ENCODE peak calls at places on chromosomes 6 and 20, in five cellular contexts. One of them, this sample, is unnamed.

GRCh38 chr6:24749292-24749691 is 25.4 kb upstream of the GMNN start:
- DNase-seq in GM12878: no peak
- DNase-seq in K562: no peak
- DNase-seq in HepG2: no peak
- DNase-seq in GM12892: no peak
- DNase-seq in this sample: no peak

GRCh38 chr6:118580585-118581419 is 32.7 kb downstream of the PLN start:
- DNase-seq in GM12878: no peak
- DNase-seq in K562: peak; percentile 72
- DNase-seq in HepG2: peak; percentile 75
- DNase-seq in GM12892: peak; percentile 7
- DNase-seq in this sample: peak; percentile 12

GRCh38 chr6:16167219-16167618 is 38.3 kb downstream of the MYLIP start:
- DNase-seq in GM12878: no peak
- DNase-seq in K562: no peak
- DNase-seq in HepG2: no peak
- DNase-seq in GM12892: no peak
- DNase-seq in this sample: no peak

GRCh38 chr6:165920896-165921671 is 246.6 kb downstream of the TBXT start:
- DNase-seq in GM12878: no peak
- DNase-seq in K562: no peak
- DNase-seq in HepG2: no peak
- DNase-seq in GM12892: no peak
- DNase-seq in this sample: no peak

GRCh38 chr6:165181951-165182414 is 127.4 kb downstream of the C6orf118 start:
- DNase-seq in GM12878: no peak
- DNase-seq in K562: no peak
- DNase-seq in HepG2: no peak
- DNase-seq in GM12892: no peak
- DNase-seq in this sample: no peak

GRCh38 chr20:891121-892080 is 24.7 kb downstream of the ANGPT4 start:
- DNase-seq in GM12878: peak; percentile 37
- DNase-seq in K562: no peak
- DNase-seq in HepG2: no peak
- DNase-seq in GM12892: no peak
- DNase-seq in this sample: no peak

GRCh38 chr6:89970609-89971337 is 76.5 kb downstream of the GJA10 start:
- DNase-seq in GM12878: no peak
- DNase-seq in K562: peak; percentile 69
- DNase-seq in HepG2: peak; percentile 37
- DNase-seq in GM12892: no peak
- DNase-seq in this sample: no peak

GRCh38 chr6:104787305-104787704 is 72.4 kb downstream of the HACE1 start:
- DNase-seq in GM12878: no peak
- DNase-seq in K562: no peak
- DNase-seq in HepG2: no peak
- DNase-seq in GM12892: no peak
- DNase-seq in this sample: no peak

GRCh38 chr6:100228437-100229424 is 234.7 kb upstream of the MCHR2 start:
- DNase-seq in GM12878: peak; percentile 37
- DNase-seq in K562: peak; percentile 93
- DNase-seq in HepG2: peak; percentile 54
- DNase-seq in GM12892: peak; percentile 54
- DNase-seq in this sample: peak; percentile 51

GRCh38 chr20:50071039-50071888 is 41.7 kb downstream of the UBE2V1 start:
- DNase-seq in GM12878: no peak
- DNase-seq in K562: peak; percentile 94
- DNase-seq in HepG2: peak; percentile 83
- DNase-seq in GM12892: peak; percentile 97
- DNase-seq in this sample: peak; percentile 96

GRCh38 chr6:170111141-170111664 is 179.7 kb downstream of the DLL1 start:
- DNase-seq in GM12878: no peak
- DNase-seq in K562: no peak
- DNase-seq in HepG2: no peak
- DNase-seq in GM12892: no peak
- DNase-seq in this sample: no peak

GRCh38 chr20:43287637-43288036 is 97.9 kb upstream of the PTPRT start:
- DNase-seq in GM12878: no peak
- DNase-seq in K562: no peak
- DNase-seq in HepG2: no peak
- DNase-seq in GM12892: no peak
- DNase-seq in this sample: no peak

GRCh38 chr6:134593887-134594286 is 276.0 kb upstream of the SGK1 start:
- DNase-seq in GM12878: no peak
- DNase-seq in K562: no peak
- DNase-seq in HepG2: no peak
- DNase-seq in GM12892: no peak
- DNase-seq in this sample: no peak

GRCh38 chr6:137680678-137681346 is 186.2 kb upstream of the TNFAIP3 start:
- DNase-seq in GM12878: no peak
- DNase-seq in K562: no peak
- DNase-seq in HepG2: no peak
- DNase-seq in GM12892: no peak
- DNase-seq in this sample: no peak

GRCh38 chr6:142566628-142567396 is 265.0 kb downstream of the ADGRG6 start:
- DNase-seq in GM12878: peak; percentile 11
- DNase-seq in K562: peak; percentile 74
- DNase-seq in HepG2: peak; percentile 64
- DNase-seq in GM12892: peak; percentile 23
- DNase-seq in this sample: peak; percentile 20

GRCh38 chr6:4313044-4313686 is 177.8 kb upstream of the ECI2 start:
- DNase-seq in GM12878: no peak
- DNase-seq in K562: no peak
- DNase-seq in HepG2: no peak
- DNase-seq in GM12892: no peak
- DNase-seq in this sample: no peak

GRCh38 chr6:28794175-28795002 is 129.4 kb downstream of the TRIM27 start:
- DNase-seq in GM12878: no peak
- DNase-seq in K562: peak; percentile 89
- DNase-seq in HepG2: peak; percentile 29
- DNase-seq in GM12892: no peak
- DNase-seq in this sample: no peak

GRCh38 chr6:134549854-134550253 is 231.9 kb upstream of the SGK1 start:
- DNase-seq in GM12878: no peak
- DNase-seq in K562: no peak
- DNase-seq in HepG2: no peak
- DNase-seq in GM12892: no peak
- DNase-seq in this sample: no peak

GRCh38 chr6:46555129-46555528 is 63.9 kb upstream of the RCAN2 start:
- DNase-seq in GM12878: no peak
- DNase-seq in K562: no peak
- DNase-seq in HepG2: no peak
- DNase-seq in GM12892: no peak
- DNase-seq in this sample: no peak

GRCh38 chr6:119865466-119866350 is 516.1 kb upstream of the MAN1A1 start:
- DNase-seq in GM12878: no peak
- DNase-seq in K562: no peak
- DNase-seq in HepG2: no peak
- DNase-seq in GM12892: no peak
- DNase-seq in this sample: no peak

GRCh38 chr6:1395496-1395895 is 6.1 kb downstream of the FOXF2 start:
- DNase-seq in GM12878: no peak
- DNase-seq in K562: no peak
- DNase-seq in HepG2: no peak
- DNase-seq in GM12892: no peak
- DNase-seq in this sample: no peak

GRCh38 chr6:79808846-79809245 is 138.5 kb downstream of the ELOVL4 start:
- DNase-seq in GM12878: no peak
- DNase-seq in K562: no peak
- DNase-seq in HepG2: no peak
- DNase-seq in GM12892: no peak
- DNase-seq in this sample: no peak

GRCh38 chr6:111381126-111381525 is 101.9 kb downstream of the REV3L start:
- DNase-seq in GM12878: no peak
- DNase-seq in K562: no peak
- DNase-seq in HepG2: no peak
- DNase-seq in GM12892: no peak
- DNase-seq in this sample: no peak

GRCh38 chr6:158068893-158069799 is 87.5 kb downstream of the SYNJ2 start:
- DNase-seq in GM12878: no peak
- DNase-seq in K562: no peak
- DNase-seq in HepG2: no peak
- DNase-seq in GM12892: no peak
- DNase-seq in this sample: no peak

GRCh38 chr6:156026543-156027268 is 571.1 kb upstream of the NOX3 start:
- DNase-seq in GM12878: no peak
- DNase-seq in K562: no peak
- DNase-seq in HepG2: no peak
- DNase-seq in GM12892: no peak
- DNase-seq in this sample: no peak

GRCh38 chr6:139490482-139490881 is 116.0 kb upstream of the CITED2 start:
- DNase-seq in GM12878: no peak
- DNase-seq in K562: peak; percentile 61
- DNase-seq in HepG2: peak; percentile 74
- DNase-seq in GM12892: no peak
- DNase-seq in this sample: no peak

GRCh38 chr6:148524976-148525375 is 182.3 kb downstream of the SASH1 start:
- DNase-seq in GM12878: no peak
- DNase-seq in K562: no peak
- DNase-seq in HepG2: no peak
- DNase-seq in GM12892: no peak
- DNase-seq in this sample: no peak

GRCh38 chr6:37101991-37102298 is 68.0 kb upstream of the PIM1 start:
- DNase-seq in GM12878: no peak
- DNase-seq in K562: no peak
- DNase-seq in HepG2: no peak
- DNase-seq in GM12892: no peak
- DNase-seq in this sample: no peak

GRCh38 chr6:103983000-103983399 is 876.7 kb downstream of the HACE1 start:
- DNase-seq in GM12878: no peak
- DNase-seq in K562: no peak
- DNase-seq in HepG2: no peak
- DNase-seq in GM12892: no peak
- DNase-seq in this sample: no peak

GRCh38 chr6:53111865-53112264 is 36.8 kb downstream of the GCM1 start:
- DNase-seq in GM12878: no peak
- DNase-seq in K562: no peak
- DNase-seq in HepG2: no peak
- DNase-seq in GM12892: no peak
- DNase-seq in this sample: no peak

GRCh38 chr6:151627689-151628444 is 134.1 kb downstream of the CCDC170 start:
- DNase-seq in GM12878: peak; percentile 8
- DNase-seq in K562: no peak
- DNase-seq in HepG2: peak; percentile 21
- DNase-seq in GM12892: no peak
- DNase-seq in this sample: no peak

DNA sequence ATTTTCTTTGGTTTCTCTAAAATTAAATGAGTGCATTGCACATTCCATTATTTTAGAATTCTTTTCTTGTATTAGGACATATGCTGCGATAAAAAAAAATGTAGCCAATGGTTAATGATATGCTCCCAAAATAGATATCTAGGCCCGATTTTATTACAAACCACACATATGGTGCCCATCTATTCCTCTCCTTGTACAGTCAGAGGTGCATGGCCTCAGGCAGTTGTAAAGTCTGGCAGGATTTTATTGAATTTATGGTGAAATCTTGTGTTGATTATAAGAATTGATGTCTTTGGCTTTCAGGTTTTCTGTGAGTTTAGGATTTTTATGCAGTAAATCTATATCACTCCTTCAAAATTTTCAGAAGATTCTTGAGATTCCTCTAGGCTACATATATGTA is 192.2 kb downstream of the RFPL4B start:
- DNase-seq in GM12878: no peak
- DNase-seq in K562: no peak
- DNase-seq in HepG2: no peak
- DNase-seq in GM12892: no peak
- DNase-seq in this sample: no peak
- TF ChIP-seq TAF1 in GM12878: no peak
- TF ChIP-seq TAF1 in K562: no peak
- TF ChIP-seq TAF1 in HepG2: no peak
- TF ChIP-seq TAF1 in GM12892: no peak
- TF ChIP-seq TAF1 in this sample: no peak

GRCh38 chr20:53580376-53581111 is 13.1 kb downstream of the ZNF217 start:
- DNase-seq in GM12878: no peak
- DNase-seq in K562: no peak
- DNase-seq in HepG2: no peak
- DNase-seq in GM12892: no peak
- DNase-seq in this sample: no peak
- TF ChIP-seq POLR2AphosphoS5 in GM12878: no peak
- TF ChIP-seq POLR2AphosphoS5 in K562: no peak
- TF ChIP-seq POLR2AphosphoS5 in HepG2: no peak
- TF ChIP-seq POLR2AphosphoS5 in GM12892: peak; percentile 11
- TF ChIP-seq POLR2AphosphoS5 in this sample: no peak

DNA sequence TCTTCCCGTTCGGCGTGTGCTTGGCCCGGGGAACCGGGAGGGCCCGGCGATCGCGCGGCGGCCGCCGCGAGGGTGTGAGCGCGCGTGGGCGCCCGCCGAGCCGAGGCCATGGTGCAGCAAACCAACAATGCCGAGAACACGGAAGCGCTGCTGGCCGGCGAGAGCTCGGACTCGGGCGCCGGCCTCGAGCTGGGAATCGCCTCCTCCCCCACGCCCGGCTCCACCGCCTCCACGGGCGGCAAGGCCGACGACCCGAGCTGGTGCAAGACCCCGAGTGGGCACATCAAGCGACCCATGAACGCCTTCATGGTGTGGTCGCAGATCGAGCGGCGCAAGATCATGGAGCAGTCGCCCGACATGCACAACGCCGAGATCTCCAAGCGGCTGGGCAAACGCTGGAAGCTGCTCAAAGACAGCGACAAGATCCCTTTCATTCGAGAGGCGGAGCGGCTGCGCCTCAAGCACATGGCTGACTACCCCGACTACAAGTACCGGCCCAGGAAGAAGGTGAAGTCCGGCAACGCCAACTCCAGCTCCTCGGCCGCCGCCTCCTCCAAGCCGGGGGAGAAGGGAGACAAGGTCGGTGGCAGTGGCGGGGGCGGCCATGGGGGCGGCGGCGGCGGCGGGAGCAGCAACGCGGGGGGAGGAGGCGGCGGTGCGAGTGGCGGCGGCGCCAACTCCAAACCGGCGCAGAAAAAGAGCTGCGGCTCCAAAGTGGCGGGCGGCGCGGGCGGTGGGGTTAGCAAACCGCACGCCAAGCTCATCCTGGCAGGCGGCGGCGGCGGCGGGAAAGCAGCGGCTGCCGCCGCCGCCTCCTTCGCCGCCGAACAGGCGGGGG is 1.1 kb downstream of the SOX4 start:
- DNase-seq in GM12878: no peak
- DNase-seq in K562: peak; percentile 20
- DNase-seq in HepG2: peak; percentile 29
- DNase-seq in GM12892: peak; percentile 34
- DNase-seq in this sample: peak; percentile 29
- TF ChIP-seq POLR2A in GM12878: peak; percentile 83
- TF ChIP-seq POLR2A in K562: no peak
- TF ChIP-seq POLR2A in HepG2: no peak
- TF ChIP-seq POLR2A in GM12892: peak; percentile 61
- TF ChIP-seq POLR2A in this sample: no peak

GRCh38 chr6:115456848-115457247 is 603.8 kb downstream of the FRK start:
- DNase-seq in GM12878: no peak
- DNase-seq in K562: no peak
- DNase-seq in HepG2: no peak
- DNase-seq in GM12892: no peak
- DNase-seq in this sample: no peak

GRCh38 chr6:115460913-115461312 is 599.8 kb downstream of the FRK start:
- DNase-seq in GM12878: no peak
- DNase-seq in K562: no peak
- DNase-seq in HepG2: no peak
- DNase-seq in GM12892: no peak
- DNase-seq in this sample: no peak
- TF ChIP-seq TAF1 in GM12878: no peak
- TF ChIP-seq TAF1 in K562: no peak
- TF ChIP-seq TAF1 in HepG2: no peak
- TF ChIP-seq TAF1 in GM12892: no peak
- TF ChIP-seq TAF1 in this sample: no peak

GRCh38 chr20:58146081-58146734 is 82.2 kb downstream of the ANKRD60 start:
- DNase-seq in GM12878: no peak
- DNase-seq in K562: no peak
- DNase-seq in HepG2: no peak
- DNase-seq in GM12892: no peak
- DNase-seq in this sample: no peak
- TF ChIP-seq POLR2AphosphoS5 in GM12878: no peak
- TF ChIP-seq POLR2AphosphoS5 in K562: no peak
- TF ChIP-seq POLR2AphosphoS5 in HepG2: no peak
- TF ChIP-seq POLR2AphosphoS5 in GM12892: no peak
- TF ChIP-seq POLR2AphosphoS5 in this sample: no peak

This sample was measured in GM12891.